ENCODE peak calls at places on chromosomes 5 and 9, in eight cellular contexts. Z, V, L, A, F, R, O and X are unnamed samples.

GRCh38 chr5:180873628-180874520 is 12.8 kb upstream of the ZFP62 start:
- DNase-seq in Z (peak), V (no peak), L (no peak), A (no peak), F (peak), R (no peak), O (no peak), X (no peak)

GRCh38 chr5:149419532-149420485 is 40.7 kb upstream of the IL17B start:
- DNase-seq in Z (no peak), V (no peak), L (no peak), A (peak), F (no peak), R (no peak), O (no peak), X (no peak)

GRCh38 chr9:14517154-14517906 is 175.9 kb downstream of the ZDHHC21 start:
- DNase-seq in Z (no peak), V (no peak), L (no peak), A (no peak), F (no peak), R (no peak), O (no peak), X (no peak)

GRCh38 chr5:154474267-154474956 is 3.6 kb downstream of the HAND1 start:
- DNase-seq in Z (no peak), V (no peak), L (no peak), A (peak), F (no peak), R (no peak), O (no peak), X (no peak)

GRCh38 chr9:16131269-16131668 is 578.4 kb downstream of the CCDC171 start:
- DNase-seq in Z (peak), V (no peak), L (no peak), A (no peak), F (peak), R (no peak), O (no peak), X (no peak)

GRCh38 chr9:85278769-85279168 is 463.0 kb downstream of the AGTPBP1 start:
- DNase-seq in Z (no peak), V (no peak), L (no peak), A (no peak), F (no peak), R (no peak), O (no peak), X (no peak)

GRCh38 chr5:31197183-31197582 is 3.7 kb downstream of the CDH6 start:
- DNase-seq in Z (peak), V (no peak), L (no peak), A (no peak), F (no peak), R (no peak), O (no peak), X (no peak)

GRCh38 chr9:68678430-68678829 is 26.6 kb upstream of the PIP5K1B start:
- DNase-seq in Z (peak), V (no peak), L (peak), A (no peak), F (peak), R (peak), O (no peak), X (no peak)

GRCh38 chr9:116450378-116451139 is 236.5 kb upstream of the TRIM32 start:
- DNase-seq in Z (peak), V (no peak), L (no peak), A (no peak), F (peak), R (no peak), O (no peak), X (no peak)

GRCh38 chr5:94893404-94894145 is 275.1 kb downstream of the SLF1 start:
- DNase-seq in Z (peak), V (no peak), L (no peak), A (no peak), F (peak), R (no peak), O (no peak), X (no peak)

GRCh38 chr5:54701179-54701578 is 183.6 kb downstream of the SNX18 start:
- DNase-seq in Z (peak), V (no peak), L (no peak), A (no peak), F (peak), R (no peak), O (no peak), X (peak)

GRCh38 chr9:37433754-37434435 is 11.4 kb downstream of the GRHPR start:
- DNase-seq in Z (no peak), V (no peak), L (peak), A (no peak), F (no peak), R (peak), O (peak), X (no peak)

GRCh38 chr9:105089874-105090273 is 154.6 kb upstream of the SLC44A1 start:
- DNase-seq in Z (no peak), V (no peak), L (no peak), A (no peak), F (no peak), R (no peak), O (no peak), X (no peak)

GRCh38 chr5:83563631-83564030 is 92.1 kb downstream of the VCAN start:
- DNase-seq in Z (no peak), V (no peak), L (no peak), A (no peak), F (no peak), R (no peak), O (no peak), X (no peak)

GRCh38 chr9:115997923-115998322 is 155.7 kb upstream of the PAPPA start:
- DNase-seq in Z (peak), V (no peak), L (no peak), A (no peak), F (peak), R (no peak), O (no peak), X (no peak)

GRCh38 chr5:43192558-43193170 is 639 bp downstream of the NIM1K start:
- DNase-seq in Z (no peak), V (peak), L (peak), A (peak), F (peak), R (no peak), O (no peak), X (no peak)

GRCh38 chr9:35774907-35775635 is 16.3 kb upstream of the NPR2 start:
- DNase-seq in Z (no peak), V (no peak), L (no peak), A (no peak), F (no peak), R (peak), O (no peak), X (no peak)

GRCh38 chr5:82885657-82886389 is 191.4 kb downstream of the TMEM167A start:
- DNase-seq in Z (peak), V (no peak), L (no peak), A (no peak), F (peak), R (no peak), O (no peak), X (no peak)